ENCODE peak calls at places on chromosomes 4 and X, in four cellular contexts. L, F, K and N are unnamed samples. For H3K9me3, the result is how much of the 10 kb centered on the place peaks cover.

GRCh38 chr4:99165978-99166377 is 21.9 kb upstream of the ADH4 start:
- DNase-seq in L (no peak), K (no peak), F (no peak), N (no peak)

GRCh38 chr4:32140636-32141035 is 1420.5 kb downstream of the PCDH7 start:
- DNase-seq in F (no peak), L (no peak), K (no peak), N (no peak)

GRCh38 chr4:87848622-87849351 is 16.0 kb downstream of the MEPE start:
- DNase-seq in F (no peak), L (peak), K (peak), N (no peak)

GRCh38 chrX:8579602-8580001 is 115.0 kb downstream of the VCX3B start:
- DNase-seq in K (no peak), L (no peak), F (no peak), N (no peak)

GRCh38 chr4:6201580-6202091 is 1.3 kb upstream of the JAKMIP1 start:
- DNase-seq in F (no peak), K (no peak), L (no peak), N (no peak)

GRCh38 chr4:35494955-35495354 is 749.4 kb downstream of the ARAP2 start:
- DNase-seq in K (no peak), F (no peak), L (no peak), N (peak)

GRCh38 chr4:66640216-66640615 is 905.1 kb downstream of the CENPC start:
- DNase-seq in K (no peak), L (no peak), F (no peak), N (no peak)

GRCh38 chr4:78704981-78705757 is 71.0 kb upstream of the BMP2K start:
- DNase-seq in L (no peak), K (no peak), F (no peak), N (no peak)

GRCh38 chr4:106264331-106264728 is 51.7 kb downstream of the TBCK start:
- DNase-seq in K (no peak), L (no peak), F (no peak), N (no peak)

GRCh38 chrX:25020391-25021131 is 4.8 kb upstream of the ARX start:
- DNase-seq in L (no peak), K (no peak), F (no peak), N (no peak)

GRCh38 chr4:147790412-147790811 is 58.5 kb downstream of the ARHGAP10 start:
- DNase-seq in K (no peak), L (no peak), F (no peak), N (no peak)

GRCh38 chr4:188778880-188779279 is 639.6 kb downstream of the TRIML1 start:
- DNase-seq in F (no peak), K (no peak), L (no peak), N (no peak)

GRCh38 chr4:169571435-169571834 is 40.9 kb downstream of the NEK1 start:
- DNase-seq in F (no peak), L (no peak), K (no peak), N (no peak)

GRCh38 chrX:109347618-109348017 is 134.3 kb downstream of the GUCY2F start:
- DNase-seq in F (no peak), K (no peak), L (no peak), N (no peak)

GRCh38 chr4:6942238-6942800 is 32.7 kb downstream of the TBC1D14 start:
- DNase-seq in K (no peak), F (no peak), L (no peak), N (peak)

GRCh38 chr4:5142726-5143125 is 91.4 kb downstream of the STK32B start:
- DNase-seq in F (no peak), K (no peak), L (no peak), N (no peak)

GRCh38 chrX:94695910-94696309 is 1021.9 kb downstream of the FAM133A start:
- DNase-seq in K (no peak), L (no peak), F (no peak), N (no peak)
- H3K9me3 ChIP-seq in K (under half), L (under half), F (under half), N (under half)

GRCh38 chrX:40244116-40244515 is 146.4 kb upstream of the BCOR start:
- DNase-seq in K (no peak), L (no peak), F (no peak), N (no peak)
- H3K4me3 ChIP-seq in K (no peak), L (no peak), F (no peak), N (no peak)

GRCh38 chrX:155886409-155886808 is 5.3 kb downstream of the VAMP7 start:
- DNase-seq in F (no peak), L (no peak), K (no peak), N (no peak)
- H3K9me3 ChIP-seq in F (under half), L (under half), K (under half), N (under half)

GRCh38 chrX:72554448-72555140 is 18.0 kb downstream of the HDAC8 start:
- DNase-seq in F (no peak), K (no peak), L (no peak), N (peak)
- H3K4me3 ChIP-seq in F (no peak), K (no peak), L (no peak), N (no peak)

DNA sequence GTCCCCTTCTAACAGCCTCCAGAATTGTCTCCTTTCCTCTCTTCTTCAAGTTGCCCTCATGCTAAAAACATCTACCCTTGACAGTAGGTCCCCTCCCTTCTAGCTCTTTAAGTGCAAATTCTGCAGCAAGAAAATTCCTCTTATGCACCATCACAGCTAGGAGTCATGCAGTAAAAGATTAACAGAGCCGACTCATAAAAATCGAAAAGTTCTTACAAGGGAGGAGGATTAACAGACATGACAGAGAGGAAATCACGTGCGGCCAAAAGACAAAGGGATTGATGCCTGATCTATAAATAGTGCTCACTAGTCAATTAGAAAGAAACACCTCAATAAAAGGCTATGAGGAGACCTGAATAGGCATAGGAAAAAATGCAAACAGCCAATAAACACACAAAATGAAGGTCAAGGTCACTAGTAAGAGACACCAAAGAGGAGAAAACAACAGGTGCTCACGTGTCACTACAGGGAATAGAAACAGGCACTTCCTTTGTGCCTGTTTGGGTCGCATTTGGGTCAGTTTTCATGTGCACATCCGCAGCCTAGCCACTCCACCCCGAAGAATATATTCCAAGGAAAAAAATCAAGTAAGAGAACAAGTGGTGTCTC is 3.4 kb downstream of the RNF212 start:
- DNase-seq in F (no peak), K (no peak), L (no peak), N (peak)
- H3K9me3 ChIP-seq in F (under half), K (under half), L (under half), N (under half)